ENCODE peak calls at places on chromosomes 3 and 15, in nine cellular contexts. G, X, M, U, R, D, W, J and V are unnamed samples.
A peak's percentile ranks its signal among the peaks of the same experiment; 100 is the strongest.

GRCh38 chr15:74826911-74827310 is 484 bp downstream of the CPLX3 start:
- DNase-seq in G (no peak), X (no peak), M (no peak), U (no peak), R (no peak), D (no peak), W (no peak), J (no peak), V (no peak)

GRCh38 chr3:139533781-139534443 is 5.6 kb downstream of the RBP1 start:
- DNase-seq in G (no peak), X (peak; percentile 35), M (no peak), U (no peak), R (no peak), D (no peak), W (no peak), J (peak; percentile 70), V (no peak)

GRCh38 chr15:39756806-39757522 is 25.7 kb downstream of the FSIP1 start:
- DNase-seq in G (no peak), X (peak; percentile 43), M (no peak), U (no peak), R (no peak), D (no peak), W (no peak), J (peak; percentile 74), V (peak; percentile 31)

GRCh38 chr15:78761020-78761419 is 50.2 kb downstream of the ADAMTS7 start:
- DNase-seq in G (no peak), X (no peak), M (no peak), U (no peak), R (no peak), D (peak; percentile 49), W (peak; percentile 82), J (no peak), V (no peak)

GRCh38 chr15:51688863-51689262 is 7.6 kb downstream of the SCG3 start:
- DNase-seq in G (no peak), X (no peak), M (no peak), U (no peak), R (no peak), D (no peak), W (no peak), J (no peak), V (no peak)

GRCh38 chr15:88918738-88919137 is 5.6 kb upstream of the MFGE8 start:
- DNase-seq in G (no peak), X (no peak), M (peak; percentile 45), U (peak; percentile 75), R (peak; percentile 84), D (no peak), W (no peak), J (peak; percentile 12), V (no peak)

GRCh38 chr3:139111392-139112229 is 66.9 kb upstream of the PRR23C start:
- DNase-seq in G (peak; percentile 90), X (peak; percentile 12), M (peak; percentile 74), U (no peak), R (peak; percentile 58), D (no peak), W (no peak), J (peak; percentile 34), V (peak; percentile 39)

GRCh38 chr3:159978353-159978752 is 10.3 kb upstream of the IL12A start:
- DNase-seq in G (no peak), X (peak; percentile 80), M (peak; percentile 42), U (no peak), R (no peak), D (no peak), W (no peak), J (no peak), V (no peak)

GRCh38 chr3:143001369-143002082 is at the start of gene U2SURP:
- DNase-seq in G (peak; percentile 98), X (peak; percentile 96), M (peak; percentile 97), U (peak; percentile 81), R (peak; percentile 99), D (peak; percentile 98), W (peak; percentile 99), J (peak; percentile 98), V (peak; percentile 98)
- TF ChIP-seq POLR2A in G (peak; percentile 16), X (peak; percentile 95), M (peak; percentile 77), U (peak; percentile 87), R (peak; percentile 80), D (no peak), W (peak; percentile 54), J (peak; percentile 84), V (peak; percentile 65)

DNA sequence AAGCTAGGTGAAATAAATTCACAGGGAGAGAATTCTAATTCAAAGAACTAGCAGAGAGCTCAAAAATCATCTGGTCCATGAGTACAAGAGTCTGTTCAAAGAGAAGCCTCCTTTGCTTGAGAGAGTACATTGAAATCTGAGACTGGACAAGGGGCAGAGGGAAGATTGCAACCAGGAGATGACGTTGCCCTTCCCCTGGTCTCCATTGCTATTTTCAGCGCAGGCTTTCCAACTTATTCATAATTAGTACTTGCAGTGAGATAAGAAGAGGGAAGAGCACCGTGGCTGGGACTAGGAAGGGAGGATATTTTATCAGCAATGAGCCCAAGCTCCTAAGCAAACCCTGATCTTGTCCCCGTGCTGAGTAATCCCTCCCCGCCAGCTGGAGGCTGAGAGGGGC is 251.8 kb upstream of the RORA start:
- DNase-seq in G (no peak), X (no peak), M (no peak), U (no peak), R (no peak), D (no peak), W (no peak), J (no peak), V (no peak)
- H3K27ac ChIP-seq in G (no peak overlapping the region), X (no peak overlapping the region), M (no peak overlapping the region), U (no peak overlapping the region), R (no peak overlapping the region), D (no peak overlapping the region), W (no peak overlapping the region), J (no peak overlapping the region), V (no peak overlapping the region)

GRCh38 chr3:63364495-63364894 is 86.4 kb downstream of the SYNPR start:
- DNase-seq in G (no peak), X (no peak), M (no peak), U (no peak), R (no peak), D (no peak), W (no peak), J (peak; percentile 44), V (no peak)

GRCh38 chr3:63370094-63370493 is 92.0 kb downstream of the SYNPR start:
- DNase-seq in G (no peak), X (no peak), M (no peak), U (no peak), R (no peak), D (no peak), W (no peak), J (no peak), V (no peak)

DNA sequence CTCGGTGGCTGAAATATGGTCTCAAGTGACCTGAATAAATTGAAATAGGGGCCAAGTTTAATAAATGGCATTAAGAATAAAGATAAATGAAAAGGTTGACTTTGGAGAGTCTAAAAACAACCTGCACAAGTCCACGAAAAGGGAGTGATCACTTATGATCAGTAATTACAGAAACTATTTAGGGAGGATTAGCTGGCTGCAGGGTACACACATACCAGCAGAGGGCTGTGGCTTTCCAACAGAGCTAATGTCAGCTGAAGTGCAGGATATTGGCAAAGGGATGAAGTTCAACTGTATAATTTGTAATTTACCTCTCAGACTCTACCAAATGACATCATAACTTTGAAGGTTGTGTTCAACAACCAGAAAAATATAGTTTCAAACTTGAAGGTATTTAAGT is 86.8 kb downstream of the SYNPR start:
- DNase-seq in G (no peak), X (no peak), M (no peak), U (no peak), R (no peak), D (no peak), W (no peak), J (no peak), V (no peak)
- TF ChIP-seq POLR2AphosphoS5 in G (no peak), X (no peak), M (no peak), U (no peak), R (no peak), D (no peak), W (no peak), J (no peak), V (no peak)

GRCh38 chr15:92810418-92811138 is 89.5 kb upstream of the CHD2 start:
- DNase-seq in G (no peak), X (no peak), M (peak; percentile 76), U (no peak), R (peak; percentile 66), D (peak; percentile 84), W (peak; percentile 83), J (peak; percentile 42), V (peak; percentile 79)
- TF ChIP-seq POLR2A in G (no peak), X (peak; percentile 79), M (peak; percentile 42), U (no peak), R (peak; percentile 77), D (no peak), W (no peak), J (no peak), V (peak; percentile 70)

GRCh38 chr15:95559875-95560394 is 770.6 kb upstream of the NR2F2 start:
- DNase-seq in G (no peak), X (no peak), M (no peak), U (no peak), R (no peak), D (no peak), W (no peak), J (peak; percentile 78), V (no peak)
- H3K27ac ChIP-seq in G (no peak overlapping the region), X (no peak overlapping the region), M (no peak overlapping the region), U (no peak overlapping the region), R (no peak overlapping the region), D (no peak overlapping the region), W (no peak overlapping the region), J (peak overlapping the region; percentile 67), V (no peak overlapping the region)

DNA sequence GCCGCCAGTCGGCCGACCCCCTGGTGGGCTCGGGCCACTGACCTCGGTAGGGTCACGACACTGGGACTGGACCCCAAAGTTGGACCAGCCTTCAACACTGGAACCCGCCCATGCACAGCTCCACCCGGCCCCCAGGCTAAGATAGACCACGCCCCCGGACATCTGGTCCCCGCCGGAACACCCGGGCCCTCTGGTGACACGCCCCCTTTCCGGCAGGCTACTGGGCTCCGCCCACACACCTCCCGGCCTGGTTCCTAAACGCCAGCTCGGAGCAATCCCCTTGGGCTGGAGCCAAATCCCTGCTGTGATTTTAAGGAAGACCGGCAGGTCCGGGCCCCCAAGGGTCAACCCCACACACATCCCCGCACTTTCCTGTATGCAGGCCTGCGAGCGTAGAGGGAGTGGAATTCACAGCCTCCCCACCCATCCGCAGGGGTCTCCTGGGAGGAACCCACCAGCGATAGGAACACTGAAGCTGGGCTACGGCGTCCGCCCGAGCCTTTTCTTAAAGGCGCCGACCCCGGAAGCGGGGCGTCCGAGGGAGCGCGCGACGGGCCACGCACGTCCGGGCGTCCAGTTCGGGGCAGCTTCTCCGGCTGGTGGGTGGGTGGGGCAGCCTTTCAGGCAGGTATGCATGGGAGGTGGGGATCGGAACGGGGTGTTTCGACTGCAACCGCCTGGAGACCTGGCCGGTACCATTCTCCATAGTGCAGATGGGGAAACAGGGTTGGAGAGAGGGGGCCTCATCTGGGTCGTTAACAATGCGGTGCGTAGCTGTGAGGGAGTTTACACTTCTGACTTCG is at the start of gene HEMK1:
- DNase-seq in G (peak; percentile 100), X (peak; percentile 85), M (peak; percentile 99), U (peak; percentile 76), R (peak; percentile 99), D (peak; percentile 99), W (peak; percentile 99), J (peak; percentile 87), V (peak; percentile 97)
- TF ChIP-seq POLR2AphosphoS5 in G (peak; percentile 93), X (peak; percentile 39), M (peak; percentile 88), U (peak; percentile 69), R (peak; percentile 87), D (peak; percentile 88), W (peak; percentile 93), J (peak; percentile 66), V (peak; percentile 91)